ENCODE peak calls at places on chromosome X, in seven cellular contexts. M is NCI-H1092; L is stimulated activated CD4-positive, alpha-beta T cell treated with anti-CD3 and anti-CD28 coated beads, Interleukin-15, amount 100 ng/mL, for 1 hour; U is naive thymus-derived CD8-positive, alpha-beta T cell; A is activated CD4-positive, alpha-beta T cell treated with anti-CD3 and anti-CD28 coated beads, Interleukin-2, amount 50 U/mL, for 1 hour; H is pancreas; X is posterior cingulate gyrus. Y is an unnamed sample.

GRCh38 chrX:119638725-119639471 is 32.7 kb upstream of the NKRF start:
- DNase-seq in U (no peak), M (no peak), X (no peak), A (no peak), L (no peak), H (no peak), Y (no peak)

GRCh38 chrX:88613338-88613737 is 133.7 kb upstream of the CPXCR1 start:
- DNase-seq in M (no peak), A (no peak), X (no peak), H (no peak), U (no peak), L (no peak), Y (no peak)

GRCh38 chrX:136754641-136755040 is 26.1 kb downstream of the ARHGEF6 start:
- DNase-seq in A (no peak), M (peak), U (peak), H (no peak), X (peak), L (no peak), Y (no peak)

GRCh38 chrX:140391313-140391712 is 113.6 kb downstream of the SOX3 start:
- DNase-seq in M (no peak), L (no peak), X (no peak), H (no peak), A (no peak), U (no peak), Y (no peak)

GRCh38 chrX:148309413-148309812 is 191.0 kb upstream of the AFF2 start:
- DNase-seq in M (no peak), U (no peak), X (no peak), L (no peak), H (no peak), A (no peak), Y (no peak)

GRCh38 chrX:132651411-132652086 is 162.7 kb upstream of the MBNL3 start:
- DNase-seq in X (no peak), M (no peak), A (no peak), U (no peak), L (no peak), H (no peak), Y (no peak)

GRCh38 chrX:154539077-154539476 is 7.6 kb downstream of the G6PD start:
- DNase-seq in U (no peak), L (no peak), A (no peak), M (no peak), H (no peak), X (no peak), Y (no peak)

GRCh38 chrX:2497961-2498780 is 2.6 kb downstream of the DHRSX start:
- DNase-seq in X (peak), M (no peak), H (peak), A (no peak), L (no peak), U (no peak), Y (no peak)

GRCh38 chrX:19852014-19853005 is 35.1 kb downstream of the SH3KBP1 start:
- DNase-seq in U (no peak), X (no peak), M (no peak), H (no peak), A (no peak), L (no peak), Y (no peak)

GRCh38 chrX:74242050-74242449 is 61.9 kb upstream of the ZCCHC13 start:
- DNase-seq in U (no peak), H (no peak), L (no peak), M (no peak), X (no peak), A (no peak), Y (no peak)

GRCh38 chrX:125132274-125132673 is 187.4 kb upstream of the TEX13C start:
- DNase-seq in M (no peak), L (no peak), A (no peak), X (no peak), U (no peak), H (no peak), Y (no peak)

GRCh38 chrX:103537871-103538387 is 18.6 kb upstream of the RAB40A start:
- DNase-seq in M (no peak), U (no peak), L (no peak), X (no peak), H (no peak), A (no peak), Y (no peak)

GRCh38 chrX:136130931-136131843 is 16.1 kb upstream of the FHL1 start:
- DNase-seq in U (no peak), L (no peak), M (no peak), A (no peak), H (no peak), X (no peak), Y (no peak)

GRCh38 chrX:40189018-40189417 is 91.3 kb upstream of the BCOR start:
- DNase-seq in A (no peak), H (no peak), U (no peak), M (no peak), X (no peak), L (no peak), Y (no peak)

GRCh38 chrX:70042399-70043371 is 7.1 kb downstream of the AWAT2 start:
- DNase-seq in A (no peak), H (no peak), L (no peak), U (no peak), X (no peak), M (no peak), Y (no peak)

GRCh38 chrX:9062621-9063020 is 28.7 kb upstream of the FAM9B start:
- DNase-seq in X (no peak), H (no peak), M (no peak), U (no peak), A (no peak), L (no peak), Y (no peak)

GRCh38 chrX:39145859-39146258 is 344.6 kb downstream of the MID1IP1 start:
- DNase-seq in U (no peak), X (no peak), A (no peak), H (no peak), L (no peak), M (no peak), Y (no peak)

GRCh38 chrX:9948406-9948805 is 18.8 kb upstream of the CLDN34 start:
- DNase-seq in M (peak), H (no peak), U (no peak), X (no peak), L (no peak), A (no peak), Y (no peak)

GRCh38 chrX:31071262-31071661 is 579 bp downstream of the FTHL17 start:
- DNase-seq in H (no peak), X (no peak), U (no peak), A (no peak), M (no peak), L (no peak), Y (no peak)

GRCh38 chrX:2638279-2638678 is 52.8 kb upstream of the CD99 start:
- DNase-seq in M (no peak), H (no peak), L (no peak), U (peak), A (no peak), X (no peak), Y (no peak)

GRCh38 chrX:37785569-37785968 is 5.7 kb downstream of the CYBB start:
- DNase-seq in U (no peak), X (no peak), L (no peak), M (no peak), A (no peak), H (no peak), Y (no peak)

GRCh38 chrX:39886282-39886681 is 211.5 kb downstream of the BCOR start:
- DNase-seq in L (no peak), H (no peak), X (no peak), U (no peak), M (no peak), A (no peak), Y (no peak)

GRCh38 chrX:69386681-69387080 is 117.4 kb upstream of the NALF2 start:
- DNase-seq in M (no peak), A (no peak), H (no peak), X (no peak), U (no peak), L (no peak), Y (no peak)

GRCh38 chrX:25523574-25523973 is 507.8 kb upstream of the ARX start:
- DNase-seq in A (no peak), M (peak), U (no peak), H (no peak), L (no peak), X (peak), Y (no peak)

GRCh38 chrX:9816094-9816700 is 30.0 kb downstream of the SHROOM2 start:
- DNase-seq in H (no peak), M (no peak), L (no peak), U (no peak), A (no peak), X (peak), Y (no peak)

Y was measured in activated T-helper 2 cell treated with anti-CD3 and anti-CD28 coated beads, Interferon-gamma antibody, Interleukin-2, Interleukin-4, amounts not matched to agents 10 μg/mL and 5 μg/mL and 100 μg/mL, durations not matched to agents 14 hours and 24 hours and 36 hours.